ENCODE peak calls at places on chromosomes 3 and 15, in eight cellular contexts. E is HCT116, Y is IMR-90, S is HepG2, T is body of pancreas, W is right lobe of liver, J is A549, R is gastrocnemius medialis. K is an unnamed sample.

GRCh38 chr3:138945646-138946553 is 1.0 kb downstream of the FOXL2 start:
- ATAC-seq in S (no peak), Y (peak), E (no peak), W (peak), J (peak), T (peak), R (peak), K (no peak)

GRCh38 chr15:74240002-74240568 is 4.0 kb downstream of the CCDC33 start:
- ATAC-seq in S (no peak), W (peak), T (peak), E (peak), J (peak), R (peak), Y (peak), K (peak)

GRCh38 chr3:48268936-48269551 is 28.1 kb downstream of the ZNF589 start:
- ATAC-seq in S (no peak), T (no peak), R (no peak), Y (no peak), W (no peak), E (no peak), J (no peak), K (peak)

GRCh38 chr3:86180696-86181095 is 810.3 kb downstream of the VGLL3 start:
- ATAC-seq in R (no peak), S (peak), T (no peak), J (peak), E (no peak), W (peak), Y (no peak), K (no peak)

GRCh38 chr3:33636125-33636855 is 81.8 kb downstream of the CLASP2 start:
- ATAC-seq in J (peak), E (peak), R (no peak), Y (peak), T (no peak), W (peak), S (peak), K (no peak)

GRCh38 chr3:186004209-186004608 is 66.4 kb upstream of the TRA2B start:
- ATAC-seq in J (no peak), S (no peak), R (no peak), E (no peak), W (no peak), T (no peak), Y (no peak), K (no peak)

GRCh38 chr3:189123595-189124387 is 48.0 kb upstream of the TPRG1 start:
- ATAC-seq in E (no peak), Y (no peak), R (peak), T (peak), S (no peak), W (peak), J (no peak), K (peak)

GRCh38 chr3:183984749-183985729 is 32.6 kb downstream of the ABCC5 start:
- ATAC-seq in Y (no peak), W (peak), S (no peak), J (no peak), R (no peak), T (peak), E (no peak), K (peak)

GRCh38 chr3:10746001-10746400 is 70.0 kb upstream of the SLC6A11 start:
- ATAC-seq in R (no peak), T (no peak), Y (no peak), S (no peak), J (no peak), W (no peak), E (no peak), K (no peak)
- TF ChIP-seq POLR2A in R (no peak), T (no peak), Y (no peak), S (no peak), J (no peak), W (no peak), E (no peak), K (no peak)

DNA sequence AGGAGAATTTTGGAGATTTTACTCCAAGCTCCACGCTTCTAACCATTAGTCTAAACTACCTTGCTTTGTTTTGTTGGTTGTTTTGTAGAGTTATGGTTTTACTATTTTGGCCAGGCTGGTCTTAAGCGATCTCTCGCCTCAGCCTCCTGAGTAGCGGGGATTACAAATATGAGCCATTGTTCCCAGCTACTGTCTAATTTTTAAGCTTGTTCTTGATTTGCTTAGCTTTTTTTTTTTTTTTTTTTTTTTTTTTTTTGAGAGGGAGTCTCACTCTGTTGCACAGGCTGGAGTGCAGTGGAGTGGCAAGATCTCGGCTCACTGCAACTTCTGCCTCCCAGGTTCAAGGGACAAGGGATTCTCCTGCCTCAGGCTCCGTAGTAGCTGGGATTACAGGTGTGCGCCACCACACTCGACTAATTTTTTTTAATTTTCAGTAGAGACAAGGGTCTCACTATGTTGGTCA is 28.5 kb downstream of the EFCAB12 start:
- ATAC-seq in T (peak), J (peak), Y (no peak), S (peak), R (no peak), E (peak), W (no peak), K (no peak)
- TF ChIP-seq CTCF in T (no peak), J (no peak), Y (no peak), S (no peak), R (no peak), E (no peak), W (no peak), K (no peak)

GRCh38 chr15:23546158-23546557 is 19.3 kb upstream of the MKRN3 start:
- ATAC-seq in S (no peak), R (no peak), Y (no peak), J (no peak), E (no peak), T (no peak), W (no peak), K (no peak)
- TF ChIP-seq POLR2A in S (no peak), R (no peak), Y (no peak), J (no peak), E (no peak), T (no peak), W (no peak), K (no peak)

DNA sequence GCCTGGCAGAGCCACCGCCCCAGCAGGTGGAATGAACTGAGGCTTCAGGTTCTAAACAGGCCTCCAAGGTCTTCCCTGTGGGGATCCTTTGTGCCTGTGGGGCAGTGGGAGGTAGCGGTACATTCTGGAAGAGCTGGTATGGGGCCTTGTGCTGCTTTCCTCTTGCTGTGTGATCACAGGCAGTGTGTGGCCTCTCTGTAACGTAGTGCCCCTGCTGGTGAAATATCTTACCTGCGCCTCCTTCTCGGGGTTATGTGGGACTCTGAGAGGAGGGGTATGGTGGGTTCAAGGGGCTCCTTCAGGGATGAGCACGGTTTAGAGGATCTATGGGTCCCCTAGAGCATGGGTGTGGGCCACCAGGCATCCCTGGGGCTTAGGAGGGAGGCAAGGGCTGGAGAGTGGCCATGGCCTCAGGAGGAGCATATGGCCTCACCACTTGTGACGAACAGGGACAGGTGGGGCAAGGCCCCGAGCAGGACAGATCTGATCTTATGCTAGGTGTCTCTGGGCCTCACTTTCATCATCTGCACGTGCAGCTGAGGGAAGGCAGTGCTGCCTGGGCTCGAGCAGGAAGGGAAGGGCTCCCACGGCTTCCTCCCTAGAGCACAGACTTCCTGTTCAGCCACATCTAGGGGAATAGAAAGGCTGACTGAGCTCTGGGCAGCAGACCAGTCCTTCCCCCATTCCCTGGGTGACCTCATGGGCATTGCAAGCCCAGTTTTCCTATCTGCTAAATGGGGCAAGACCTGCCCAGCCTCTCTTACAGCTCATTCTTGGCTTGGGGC is 1.9 kb upstream of the ALS2CL start:
- ATAC-seq in E (peak), S (peak), Y (no peak), J (peak), R (peak), W (peak), T (no peak), K (peak)
- TF ChIP-seq CTCF in E (peak), S (peak), Y (peak), J (peak), R (peak), W (peak), T (peak), K (no peak)

GRCh38 chr3:98233468-98233867 is 30.6 kb upstream of the OR5H6 start:
- ATAC-seq in S (no peak), R (no peak), Y (no peak), W (no peak), E (no peak), J (no peak), T (no peak), K (no peak)
- TF ChIP-seq POLR2A in S (no peak), R (no peak), Y (no peak), W (no peak), E (no peak), J (no peak), T (no peak), K (no peak)

DNA sequence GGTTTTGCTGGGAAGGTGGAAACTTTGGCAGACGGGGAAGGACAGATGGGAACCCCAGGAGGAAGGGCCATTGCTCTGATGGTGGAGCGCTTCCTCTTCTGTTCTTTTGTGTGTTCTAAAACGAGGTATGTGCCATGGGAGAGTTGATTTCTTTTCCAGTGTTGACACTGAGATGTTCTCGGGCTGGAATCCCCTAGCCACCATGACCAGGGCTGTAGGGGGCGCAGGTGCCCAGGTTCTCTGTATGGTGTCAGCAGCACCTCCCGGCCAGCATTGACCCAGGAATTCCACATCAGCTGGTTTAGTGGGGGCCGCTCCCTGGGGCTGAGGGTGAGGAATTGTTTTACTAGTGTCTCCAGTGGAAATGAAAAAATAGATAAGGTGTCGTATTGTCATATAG is 34.3 kb upstream of the ACAD9 start:
- ATAC-seq in S (peak), J (peak), R (no peak), T (no peak), E (peak), Y (no peak), W (no peak), K (no peak)
- TF ChIP-seq CTCF in S (peak), J (no peak), R (no peak), T (no peak), E (peak), Y (no peak), W (no peak), K (no peak)